ENCODE peak calls at places on chromosomes 13 and 19, in four cellular contexts. T, O, D and X are unnamed samples. For H3K36me3, the result is how much of the 10 kb centered on the place peaks cover.

GRCh38 chr19:51695702-51696315 is 2.7 kb downstream of the SPACA6 start:
- DNase-seq in T (no peak), O (no peak), D (no peak), X (no peak)

GRCh38 chr13:74080762-74081161 is 53.4 kb downstream of the KLF12 start:
- DNase-seq in T (no peak), O (no peak), D (no peak), X (no peak)

GRCh38 chr19:10946964-10947657 is 13.7 kb upstream of the SMARCA4 start:
- DNase-seq in T (peak), O (peak), D (no peak), X (no peak)

GRCh38 chr19:50906217-50906616 is 5.0 kb downstream of the KLK4 start:
- DNase-seq in T (no peak), O (peak), D (no peak), X (no peak)

GRCh38 chr13:23766199-23766771 is 122.9 kb downstream of the MIPEP start:
- DNase-seq in T (no peak), O (no peak), D (no peak), X (no peak)

GRCh38 chr13:73924607-73925006 is 209.6 kb downstream of the KLF12 start:
- DNase-seq in T (no peak), O (no peak), D (no peak), X (no peak)

GRCh38 chr13:102402292-102402691 is 444 bp upstream of the FGF14 start:
- DNase-seq in T (peak), O (peak), D (no peak), X (no peak)

GRCh38 chr19:40217027-40217810 is 965 bp downstream of the TTC9B start:
- DNase-seq in T (no peak), O (no peak), D (peak), X (no peak)

GRCh38 chr13:41054919-41055619 is 6.2 kb upstream of the WBP4 start:
- DNase-seq in T (no peak), O (no peak), D (no peak), X (no peak)

GRCh38 chr19:16283103-16283469 is 41.5 kb upstream of the KLF2 start:
- DNase-seq in T (no peak), O (no peak), D (no peak), X (no peak)

GRCh38 chr13:80400834-80401450 is 60.0 kb upstream of the SPRY2 start:
- DNase-seq in T (no peak), O (no peak), D (no peak), X (no peak)

GRCh38 chr19:7500811-7501450 is 12.1 kb upstream of the PEX11G start:
- DNase-seq in T (peak), O (no peak), D (peak), X (peak)

GRCh38 chr13:24356837-24357236 is 47.5 kb downstream of the C1QTNF9 start:
- DNase-seq in T (no peak), O (no peak), D (no peak), X (no peak)

DNA sequence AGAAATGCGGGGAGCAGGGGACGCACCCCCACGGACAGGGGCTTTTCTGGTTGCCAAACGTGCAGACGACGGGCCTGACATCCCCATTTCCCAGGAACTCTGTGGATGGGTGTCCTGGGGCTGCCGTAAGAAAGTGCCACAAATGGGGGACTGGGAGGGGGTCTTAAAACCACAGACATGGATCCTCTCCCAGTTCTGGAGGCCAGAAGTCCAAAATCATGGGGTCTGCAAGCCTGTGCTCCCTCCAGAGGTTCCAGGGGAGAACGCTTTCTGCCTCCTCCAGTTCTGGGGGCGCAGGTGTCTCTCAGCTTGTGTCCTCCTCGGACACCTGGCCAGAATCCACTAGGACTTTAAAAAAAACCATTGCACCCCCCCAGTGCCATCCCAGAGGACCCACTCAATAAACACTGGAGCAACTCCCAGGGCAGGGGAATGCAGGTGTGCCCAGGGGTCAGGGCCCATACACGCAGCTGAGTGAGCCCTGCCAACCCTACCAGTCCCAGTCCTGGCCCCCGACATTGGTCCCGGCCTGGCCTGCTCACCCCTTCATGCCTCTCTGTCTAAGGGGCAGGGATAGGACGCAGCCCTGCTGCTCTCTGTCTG is 103.9 kb downstream of the GADD45B start:
- DNase-seq in T (no peak), O (no peak), D (no peak), X (no peak)
- TF ChIP-seq CTCF in T (no peak), O (no peak), D (no peak), X (no peak)

GRCh38 chr19:19279853-19280252 is 6.8 kb upstream of the TM6SF2 start:
- DNase-seq in T (no peak), O (no peak), D (no peak), X (no peak)
- H3K36me3 ChIP-seq in T (under half), O (under half), D (under half), X (under half)

GRCh38 chr13:32734511-32734910 is 148.3 kb downstream of the PDS5B start:
- DNase-seq in T (peak), O (peak), D (no peak), X (peak)

GRCh38 chr13:32737111-32737571 is 150.9 kb downstream of the PDS5B start:
- DNase-seq in T (peak), O (peak), D (no peak), X (no peak)

GRCh38 chr13:32735859-32736258 is 149.6 kb downstream of the PDS5B start:
- DNase-seq in T (no peak), O (no peak), D (no peak), X (no peak)

GRCh38 chr13:32737679-32738078 is 151.4 kb downstream of the PDS5B start:
- DNase-seq in T (no peak), O (no peak), D (no peak), X (no peak)

GRCh38 chr13:32736648-32737047 is 150.4 kb downstream of the PDS5B start:
- DNase-seq in T (no peak), O (no peak), D (no peak), X (no peak)
- H3K4me3 ChIP-seq in T (peak), O (no peak), D (no peak), X (no peak)

GRCh38 chr19:44756089-44756562 is 7.6 kb downstream of the BCL3 start:
- DNase-seq in T (peak), O (no peak), D (no peak), X (no peak)

GRCh38 chr19:44758596-44758995 is 10.1 kb downstream of the BCL3 start:
- DNase-seq in T (peak), O (peak), D (no peak), X (no peak)

GRCh38 chr19:44757057-44757734 is 8.7 kb downstream of the BCL3 start:
- DNase-seq in T (peak), O (peak), D (no peak), X (no peak)

GRCh38 chr19:44759083-44759804 is 10.7 kb downstream of the BCL3 start:
- DNase-seq in T (no peak), O (no peak), D (no peak), X (no peak)

DNA sequence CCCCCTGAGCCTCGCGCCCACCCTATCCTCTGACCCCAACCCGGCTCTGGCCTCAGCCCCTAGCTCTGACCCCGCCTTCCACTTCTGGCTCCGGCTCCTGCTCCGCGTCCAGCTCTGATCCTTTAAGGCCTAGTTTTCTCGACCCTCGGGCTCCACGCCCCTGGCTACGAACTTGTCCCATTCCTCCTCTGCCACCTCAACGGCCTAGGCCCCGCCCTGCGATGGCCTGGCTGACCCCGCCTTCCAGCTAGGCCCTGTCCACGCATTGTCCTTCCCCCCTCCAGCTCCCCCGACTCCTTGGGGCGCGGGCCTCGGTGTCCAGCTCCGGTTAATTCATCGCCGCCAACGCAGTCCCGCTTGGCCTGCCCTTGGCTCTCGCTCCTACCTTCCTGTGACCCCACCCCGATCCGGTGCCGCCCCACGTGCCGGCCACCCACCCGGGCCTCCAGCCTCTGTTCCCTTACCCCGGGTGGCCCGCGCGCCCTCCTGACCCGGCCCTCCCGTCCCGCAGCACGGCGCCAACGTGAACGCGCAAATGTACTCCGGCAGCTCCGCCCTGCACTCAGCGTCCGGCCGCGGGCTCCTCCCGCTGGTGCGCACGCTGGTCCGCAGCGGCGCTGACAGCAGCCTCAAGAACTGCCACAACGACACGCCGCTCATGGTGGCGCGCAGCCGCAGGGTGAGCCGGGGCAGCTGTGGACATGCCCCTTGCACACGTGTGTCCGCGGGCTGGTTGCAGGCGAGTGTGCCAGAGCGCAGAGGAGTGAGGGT is 9.4 kb downstream of the BCL3 start:
- DNase-seq in T (peak), O (peak), D (no peak), X (no peak)
- TF ChIP-seq CTCF in T (no peak), O (peak), D (no peak), X (peak)

GRCh38 chr19:49340865-49341718 is 5.9 kb downstream of the CD37 start:
- DNase-seq in T (no peak), O (no peak), D (no peak), X (no peak)

GRCh38 chr19:49339364-49340068 is 4.3 kb downstream of the CD37 start:
- DNase-seq in T (peak), O (peak), D (no peak), X (peak)

GRCh38 chr19:49338691-49339363 is 3.6 kb downstream of the CD37 start:
- DNase-seq in T (peak), O (peak), D (no peak), X (peak)

GRCh38 chr19:49342291-49342721 is 7.1 kb downstream of the CD37 start:
- DNase-seq in T (no peak), O (no peak), D (no peak), X (no peak)

DNA sequence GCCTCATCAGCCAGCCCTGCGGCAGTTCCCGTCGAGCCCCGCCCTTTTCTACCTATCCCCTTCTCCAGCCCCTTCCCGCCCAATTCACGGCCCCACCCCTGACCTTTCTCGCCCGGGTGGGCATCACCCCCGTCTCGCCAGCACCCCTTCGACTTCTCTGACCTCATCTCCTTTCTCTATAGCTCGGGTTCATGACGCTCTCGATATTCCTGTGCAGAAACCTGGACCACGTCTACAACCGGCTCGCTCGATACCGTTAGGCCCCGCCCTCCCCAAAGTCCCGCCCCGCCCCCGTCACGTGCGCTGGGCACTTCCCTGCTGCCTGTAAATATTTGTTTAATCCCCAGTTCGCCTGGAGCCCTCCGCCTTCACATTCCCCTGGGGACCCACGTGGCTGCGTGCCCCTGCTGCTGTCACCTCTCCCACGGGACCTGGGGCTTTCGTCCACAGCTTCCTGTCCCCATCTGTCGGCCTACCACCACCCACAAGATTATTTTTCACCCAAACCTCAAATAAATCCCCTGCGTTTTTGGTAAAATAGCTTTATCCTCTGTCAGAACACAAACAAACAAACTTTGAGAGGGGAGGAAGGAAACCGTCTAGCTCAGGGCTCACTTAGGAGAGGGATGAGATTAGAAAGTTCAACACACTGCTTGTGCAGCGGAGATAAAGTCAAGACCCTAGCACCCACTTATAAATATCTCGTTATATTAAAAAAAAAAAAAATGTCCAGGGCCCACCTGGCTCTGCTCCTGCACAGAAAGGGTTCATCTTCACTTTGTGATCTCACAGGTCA is 5.1 kb downstream of the CD37 start:
- DNase-seq in T (no peak), O (peak), D (no peak), X (no peak)
- H3K36me3 ChIP-seq in T (under half), O (under half), D (under half), X (under half)

DNA sequence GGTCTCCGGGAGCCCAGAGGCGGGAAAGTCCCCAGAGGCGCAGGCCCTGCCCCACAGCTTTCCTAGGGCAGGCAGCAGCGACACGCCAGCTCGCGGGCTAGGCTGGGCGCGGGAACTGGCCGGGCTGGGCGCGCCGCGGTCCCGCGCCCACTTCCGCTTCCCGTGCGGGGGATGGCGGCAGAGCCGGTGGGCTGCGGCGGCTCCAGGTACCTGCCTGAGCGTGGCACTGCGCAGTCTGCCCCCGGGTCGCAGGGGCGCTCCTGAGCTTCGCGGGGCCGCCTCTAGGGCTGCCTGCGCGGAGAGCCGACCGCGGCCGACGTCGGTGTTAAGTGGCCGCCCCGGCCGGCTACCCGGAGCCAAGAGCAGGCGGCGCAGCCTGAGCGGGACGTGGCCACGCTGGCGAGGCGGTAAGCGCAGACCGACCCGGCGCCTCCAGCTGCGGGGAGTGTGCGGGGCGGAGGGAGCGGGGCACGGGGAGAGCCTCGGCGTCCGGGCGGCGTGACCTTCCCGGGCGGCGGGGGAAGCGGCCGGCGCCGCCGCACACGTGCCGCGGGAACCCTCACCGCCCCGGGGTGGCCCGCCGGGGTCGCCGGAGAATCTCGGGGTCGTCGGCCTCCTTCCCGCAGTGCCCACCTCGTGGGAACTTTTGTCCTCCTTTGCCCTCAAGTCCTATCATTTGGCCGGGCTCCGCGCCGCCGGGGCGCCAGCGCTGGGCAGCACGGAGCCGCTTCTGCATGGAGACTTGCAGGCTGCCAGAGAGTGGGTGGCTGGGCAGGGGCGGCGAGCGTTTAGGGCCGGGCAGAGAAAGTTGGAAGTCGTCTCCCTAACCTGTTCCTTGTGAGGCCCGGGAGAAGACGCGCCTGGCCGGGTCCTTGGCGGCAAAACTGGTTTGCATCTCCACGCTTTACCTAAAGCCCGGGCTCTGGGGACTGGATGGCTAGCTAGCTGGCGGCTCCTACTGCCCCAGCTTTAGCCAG is 31.4 kb upstream of the MPHOSPH8 start:
- DNase-seq in T (peak), O (peak), D (no peak), X (no peak)
- H3K4me3 ChIP-seq in T (peak), O (peak), D (peak), X (peak)

GRCh38 chr13:99199541-99200432 is 867 bp upstream of the UBAC2 start:
- DNase-seq in T (peak), O (no peak), D (no peak), X (no peak)

GRCh38 chr13:99193152-99193551 is 7.5 kb upstream of the UBAC2 start:
- DNase-seq in T (no peak), O (no peak), D (no peak), X (no peak)

GRCh38 chr13:99198630-99199029 is 2.0 kb upstream of the UBAC2 start:
- DNase-seq in T (no peak), O (no peak), D (no peak), X (no peak)

GRCh38 chr13:99197257-99197651 is 3.4 kb upstream of the UBAC2 start:
- DNase-seq in T (no peak), O (no peak), D (no peak), X (no peak)

DNA sequence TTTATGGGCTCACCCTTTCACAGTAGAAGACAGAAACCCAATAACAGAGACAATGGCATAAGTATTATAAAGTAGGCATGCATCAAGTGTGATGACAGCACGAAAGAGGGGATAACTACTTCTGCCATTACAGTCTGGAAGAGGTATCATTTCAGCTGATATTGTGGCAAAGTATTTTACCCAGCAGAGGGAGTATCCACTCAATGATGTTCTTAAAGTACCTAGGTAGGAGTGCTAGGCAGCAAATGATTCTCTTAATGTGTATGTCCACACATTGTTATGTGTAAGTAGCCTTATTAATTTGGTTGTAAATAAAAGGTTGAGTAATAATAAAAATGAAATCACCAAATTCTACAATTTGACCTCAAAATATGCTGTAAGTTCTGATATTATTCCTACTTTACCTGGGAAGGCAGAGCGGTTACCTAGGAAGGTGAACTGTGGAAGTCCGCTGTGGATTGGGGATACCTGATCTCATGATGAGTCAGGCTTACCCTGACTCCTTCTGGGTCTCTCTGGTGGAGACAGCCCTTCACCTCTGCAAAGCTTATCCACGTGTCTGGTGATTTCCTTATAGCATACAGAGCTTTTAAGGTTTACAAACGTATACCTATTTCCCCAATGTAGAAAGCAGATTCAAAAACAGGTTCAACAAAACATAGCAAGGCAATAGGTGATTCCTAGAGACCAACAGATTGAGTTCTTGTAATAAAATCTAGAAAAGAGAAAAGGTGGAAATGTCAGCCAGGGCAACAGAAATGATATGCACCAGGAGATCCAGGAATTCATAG is 4.0 kb upstream of the UBAC2 start:
- DNase-seq in T (no peak), O (no peak), D (peak), X (no peak)
- TF ChIP-seq CTCF in T (no peak), O (peak), D (no peak), X (peak)

DNA sequence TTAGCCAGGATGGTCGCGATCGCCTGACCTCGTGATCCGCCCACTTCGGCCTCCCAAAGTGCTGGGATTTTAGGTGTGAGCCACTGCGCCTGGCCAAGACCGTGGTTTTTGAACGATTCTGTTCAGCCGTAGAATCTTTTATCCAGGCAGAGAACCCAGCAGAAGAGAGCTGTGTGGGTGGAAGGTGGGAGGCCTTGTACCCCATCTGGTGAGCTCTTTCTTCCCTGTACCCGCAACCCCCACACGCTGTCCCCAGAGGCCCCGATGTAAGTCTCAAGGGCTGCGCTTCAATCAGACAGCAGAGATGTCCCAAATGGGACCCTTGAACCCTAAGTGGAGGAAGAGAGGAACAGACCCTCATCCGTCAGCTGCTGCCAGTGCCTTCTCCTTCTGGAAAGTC is 3.7 kb downstream of the SLC25A23 start:
- DNase-seq in T (no peak), O (no peak), D (no peak), X (no peak)
- H3K36me3 ChIP-seq in T (under half), O (under half), D (under half), X (under half)

GRCh38 chr19:55503447-55504251 is 15.4 kb downstream of the SSC5D start:
- DNase-seq in T (peak), O (peak), D (peak), X (peak)
- H3K4me3 ChIP-seq in T (peak), O (peak), D (no peak), X (peak)

GRCh38 chr19:3850320-3850972 is 18.4 kb downstream of the ZFR2 start:
- DNase-seq in T (no peak), O (no peak), D (no peak), X (no peak)

GRCh38 chr19:3851254-3852176 is 17.3 kb downstream of the ZFR2 start:
- DNase-seq in T (peak), O (no peak), D (peak), X (no peak)

GRCh38 chr19:3849787-3850186 is 19.1 kb downstream of the ZFR2 start:
- DNase-seq in T (no peak), O (no peak), D (no peak), X (no peak)

GRCh38 chr19:3852177-3852511 is 16.7 kb downstream of the ZFR2 start:
- DNase-seq in T (no peak), O (no peak), D (no peak), X (no peak)

GRCh38 chr19:3849092-3849491 is 19.7 kb downstream of the ZFR2 start:
- DNase-seq in T (no peak), O (no peak), D (peak), X (no peak)
- TF ChIP-seq CTCF in T (peak), O (peak), D (peak), X (peak)